ENCODE peak calls at places on chromosomes 12 and 14, in seven cellular contexts. A is fibroblast of pulmonary artery; U is RWPE2; N is A673; B is CD8-positive, alpha-beta T cell; Y is BJ; R is endodermal cell. T is an unnamed sample.

GRCh38 chr12:132194556-132194955 is 50.3 kb downstream of the NOC4L start:
- DNase-seq in B (no peak), N (no peak), A (no peak), Y (no peak), R (no peak), U (no peak), T (no peak)

GRCh38 chr12:2432856-2433255 is 361.9 kb upstream of the FKBP4 start:
- DNase-seq in U (no peak), A (no peak), Y (no peak), B (no peak), R (no peak), N (no peak), T (no peak)

GRCh38 chr14:76091036-76091435 is 60.7 kb upstream of the GPATCH2L start:
- DNase-seq in A (peak), Y (no peak), N (no peak), R (peak), U (no peak), B (no peak), T (peak)

GRCh38 chr14:74510211-74510931 is 16.8 kb downstream of the ISCA2 start:
- DNase-seq in Y (no peak), A (peak), U (peak), B (no peak), N (no peak), R (peak), T (peak)

GRCh38 chr12:77299001-77299400 is 233.6 kb upstream of the E2F7 start:
- DNase-seq in R (no peak), N (no peak), Y (peak), A (no peak), U (no peak), B (no peak), T (peak)

GRCh38 chr12:76863811-76864210 is 15.0 kb downstream of the CSRP2 start:
- DNase-seq in A (no peak), R (no peak), B (no peak), Y (no peak), N (no peak), U (no peak), T (no peak)

GRCh38 chr14:101845496-101845895 is 84.0 kb downstream of the PPP2R5C start:
- DNase-seq in Y (no peak), U (no peak), A (no peak), N (no peak), B (no peak), R (no peak), T (no peak)

GRCh38 chr12:79183003-79183402 is 318.4 kb downstream of the SYT1 start:
- DNase-seq in N (peak), A (no peak), B (no peak), R (no peak), U (no peak), Y (no peak), T (peak)

GRCh38 chr14:68295316-68295816 is 475.8 kb downstream of the RAD51B start:
- DNase-seq in Y (no peak), B (no peak), U (no peak), R (peak), A (peak), N (no peak), T (peak)

GRCh38 chr12:1216560-1216959 is 225.5 kb downstream of the ERC1 start:
- DNase-seq in B (no peak), U (no peak), R (no peak), N (no peak), Y (no peak), A (no peak), T (no peak)

GRCh38 chr12:125069616-125070015 is 4.4 kb downstream of the AACS start:
- DNase-seq in R (no peak), A (no peak), N (no peak), U (no peak), Y (no peak), B (no peak), T (no peak)

GRCh38 chr12:27866382-27867101 is 86.5 kb upstream of the MANSC4 start:
- DNase-seq in A (peak), N (peak), Y (no peak), B (no peak), U (no peak), R (no peak), T (peak)

GRCh38 chr12:50215033-50215432 is 47.9 kb upstream of the CERS5 start:
- DNase-seq in A (peak), N (no peak), U (no peak), R (no peak), B (no peak), Y (no peak), T (peak)

GRCh38 chr12:2607881-2608607 is 186.7 kb upstream of the FKBP4 start:
- DNase-seq in A (no peak), Y (no peak), B (no peak), N (no peak), U (no peak), R (no peak), T (peak)

GRCh38 chr12:56084958-56085543 is 5.1 kb downstream of the ERBB3 start:
- DNase-seq in N (peak), U (no peak), A (no peak), B (no peak), R (peak), Y (no peak), T (peak)

GRCh38 chr12:122082621-122083356 is 4.2 kb downstream of the MLXIP start:
- DNase-seq in U (no peak), R (no peak), A (no peak), Y (no peak), N (no peak), B (no peak), T (no peak)

GRCh38 chr14:98754343-98755025 is 517.5 kb downstream of the BCL11B start:
- DNase-seq in Y (no peak), R (no peak), A (no peak), B (no peak), N (peak), U (no peak), T (no peak)

GRCh38 chr14:56172074-56172473 is 53.9 kb downstream of the PELI2 start:
- DNase-seq in N (no peak), U (no peak), Y (no peak), B (no peak), R (no peak), A (no peak), T (no peak)

GRCh38 chr14:34538871-34539406 is 562 bp downstream of the EAPP start:
- DNase-seq in U (no peak), B (no peak), R (no peak), N (no peak), Y (no peak), A (no peak), T (no peak)

GRCh38 chr14:61107896-61108295 is 126.9 kb downstream of the SLC38A6 start:
- DNase-seq in U (no peak), R (no peak), Y (no peak), N (no peak), B (no peak), A (no peak), T (no peak)

GRCh38 chr12:171743-172705 is 41.9 kb downstream of the SLC6A12 start:
- DNase-seq in N (no peak), B (no peak), Y (no peak), U (no peak), R (no peak), A (no peak), T (no peak)

GRCh38 chr14:54002653-54003052 is 46.0 kb upstream of the BMP4 start:
- DNase-seq in B (no peak), R (no peak), A (peak), N (no peak), Y (peak), U (no peak), T (peak)

GRCh38 chr14:59688224-59689170 is 111.9 kb upstream of the CCDC175 start:
- DNase-seq in N (peak), A (peak), Y (no peak), U (no peak), B (no peak), R (peak), T (peak)

GRCh38 chr12:48677782-48678181 is 4.3 kb downstream of the KANSL2 start:
- DNase-seq in B (no peak), N (no peak), R (no peak), U (no peak), A (no peak), Y (no peak), T (peak)
- H3K4me3 ChIP-seq in B (no peak), N (no peak), R (peak), U (no peak), A (no peak), Y (no peak), T (peak)

GRCh38 chr12:75603475-75603874 is 92.1 kb upstream of the KRR1 start:
- DNase-seq in Y (no peak), U (no peak), B (no peak), R (no peak), N (no peak), A (peak), T (peak)

GRCh38 chr12:75606146-75606545 is 94.7 kb upstream of the KRR1 start:
- DNase-seq in U (no peak), A (peak), R (no peak), Y (no peak), B (no peak), N (no peak), T (no peak)

GRCh38 chr12:75611041-75611440 is 99.6 kb upstream of the KRR1 start:
- DNase-seq in Y (no peak), R (peak), N (peak), A (no peak), U (no peak), B (no peak), T (no peak)

GRCh38 chr12:75602111-75602510 is 90.7 kb upstream of the KRR1 start:
- DNase-seq in A (no peak), Y (no peak), N (peak), R (no peak), U (no peak), B (no peak), T (no peak)

DNA sequence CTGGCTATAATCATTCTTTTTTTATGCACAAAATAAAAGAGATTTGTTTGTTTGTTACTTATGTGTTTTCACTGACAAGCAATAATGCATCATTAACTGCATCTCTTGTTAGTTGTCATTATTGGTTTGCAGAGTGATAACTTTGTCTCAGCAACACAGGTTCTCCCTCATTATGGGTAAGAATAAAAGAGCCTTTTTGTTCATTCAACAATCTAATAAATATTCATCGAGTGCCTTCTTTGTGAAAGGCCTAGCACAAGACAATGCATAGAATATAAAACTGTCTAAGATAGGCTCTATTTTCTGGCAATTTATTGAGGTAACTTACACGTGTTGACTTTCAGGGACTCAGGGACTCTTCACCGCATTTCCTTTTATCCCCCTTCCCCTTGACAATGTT is 95.5 kb upstream of the KRR1 start:
- DNase-seq in U (no peak), R (no peak), N (no peak), B (no peak), A (no peak), Y (no peak), T (no peak)
- TF ChIP-seq CTCF in U (no peak), R (no peak), N (no peak), B (no peak), A (no peak), Y (no peak), T (no peak)

DNA sequence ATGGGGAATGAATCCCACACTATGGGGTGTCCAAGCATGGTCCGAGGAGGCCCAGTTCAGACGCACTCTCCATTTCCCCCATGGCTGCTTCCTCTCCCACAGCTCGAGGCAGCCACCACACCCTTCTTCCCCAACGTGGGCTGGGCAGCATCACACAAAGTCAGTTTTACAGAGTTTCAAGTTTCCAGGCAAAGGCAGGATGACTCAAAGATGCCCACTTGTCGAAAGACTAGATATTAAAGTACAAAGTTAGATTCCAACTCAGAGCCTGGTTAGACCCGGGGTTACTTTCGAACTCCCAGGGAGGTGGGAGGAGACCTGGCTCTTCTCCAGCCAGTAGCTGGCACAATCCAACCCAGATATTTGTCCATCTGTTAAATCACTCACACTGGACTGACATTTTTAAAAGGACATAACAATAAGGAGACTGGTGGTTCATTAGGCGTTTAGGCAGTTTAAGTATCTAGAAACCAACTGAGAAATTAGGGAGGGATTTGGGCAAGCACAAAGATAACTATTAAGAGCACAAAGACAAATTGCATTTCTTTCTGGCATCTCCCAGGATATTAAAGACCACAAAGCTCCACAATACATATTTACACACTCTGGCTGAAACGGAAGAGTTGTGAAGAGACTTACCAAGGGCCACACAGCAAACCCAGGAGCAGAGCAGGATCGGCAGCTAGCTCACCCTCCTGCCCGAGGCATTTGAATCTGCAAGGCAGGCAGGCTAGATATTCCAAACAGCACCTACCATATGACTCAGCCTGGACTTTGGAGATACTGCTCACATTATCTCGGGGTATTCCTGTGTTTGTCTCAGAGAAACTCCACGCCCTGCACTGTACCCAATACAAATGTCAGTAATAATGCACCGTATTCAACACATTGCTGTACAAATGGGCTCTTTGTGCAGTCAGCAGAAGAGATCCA is 34.8 kb downstream of the TMCC3 start:
- DNase-seq in R (no peak), N (peak), Y (no peak), U (no peak), B (no peak), A (peak), T (peak)
- H3K4me3 ChIP-seq in R (no peak), N (no peak), Y (no peak), U (peak), B (no peak), A (peak), T (no peak)

GRCh38 chr12:85955127-85955526 is 81.0 kb downstream of the NTS start:
- DNase-seq in Y (no peak), N (peak), U (no peak), B (no peak), A (peak), R (no peak), T (peak)
- TF ChIP-seq CTCF in Y (no peak), N (peak), U (peak), B (no peak), A (peak), R (peak), T (peak)

DNA sequence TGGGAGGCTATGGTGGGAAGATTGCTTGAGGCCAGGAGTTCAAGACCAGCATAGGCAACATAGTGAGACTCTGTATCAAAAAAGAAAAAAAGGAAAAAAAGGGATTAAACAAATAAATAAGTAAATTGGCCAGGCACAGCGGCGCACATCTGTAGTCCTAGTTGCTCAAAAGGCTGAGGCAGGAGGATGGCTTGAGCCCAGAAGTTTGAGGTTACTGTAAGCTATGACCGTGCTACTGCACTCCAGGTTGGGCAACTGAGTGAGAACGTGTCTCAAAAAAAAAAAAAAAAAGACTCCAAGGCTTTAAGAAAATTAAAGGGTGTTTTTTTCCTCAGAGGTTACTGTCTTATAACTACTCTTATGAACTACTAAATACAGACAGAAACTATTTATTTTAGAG is 11.7 kb downstream of the BEST3 start:
- DNase-seq in Y (no peak), U (no peak), N (no peak), R (no peak), A (peak), B (no peak), T (peak)
- H3K4me3 ChIP-seq in Y (no peak), U (no peak), N (no peak), R (no peak), A (no peak), B (no peak), T (no peak)

GRCh38 chr12:6570264-6570887 is 2.3 kb upstream of the NOP2 start:
- DNase-seq in N (peak), R (peak), Y (no peak), U (no peak), A (peak), B (no peak), T (peak)
- TF ChIP-seq CTCF in N (peak), R (peak), Y (peak), U (peak), A (peak), B (peak), T (peak)

DNA sequence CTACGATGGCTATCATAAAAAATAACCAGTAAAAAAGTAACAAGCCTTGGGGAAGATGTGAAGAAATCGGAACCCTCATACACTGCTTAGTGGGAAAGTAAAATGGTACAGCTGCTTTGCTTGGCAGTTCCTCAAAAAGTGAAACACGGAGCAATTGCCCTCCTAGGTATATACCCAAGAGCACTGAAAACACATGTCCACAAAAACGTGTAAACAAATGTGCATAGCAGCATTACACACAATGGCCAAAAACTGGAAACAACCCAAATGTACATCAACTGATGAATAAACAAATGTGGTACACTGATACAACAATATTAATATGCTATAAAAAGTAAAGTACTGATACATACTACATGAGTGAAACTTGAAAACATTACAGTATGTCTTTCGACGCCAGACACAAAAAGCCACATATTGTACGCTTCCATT is 1.2 kb downstream of the SLC41A2 start:
- DNase-seq in Y (no peak), B (no peak), R (no peak), N (no peak), A (peak), U (no peak), T (no peak)
- H3K4me3 ChIP-seq in Y (peak), B (no peak), R (no peak), N (no peak), A (peak), U (no peak), T (peak)

DNA sequence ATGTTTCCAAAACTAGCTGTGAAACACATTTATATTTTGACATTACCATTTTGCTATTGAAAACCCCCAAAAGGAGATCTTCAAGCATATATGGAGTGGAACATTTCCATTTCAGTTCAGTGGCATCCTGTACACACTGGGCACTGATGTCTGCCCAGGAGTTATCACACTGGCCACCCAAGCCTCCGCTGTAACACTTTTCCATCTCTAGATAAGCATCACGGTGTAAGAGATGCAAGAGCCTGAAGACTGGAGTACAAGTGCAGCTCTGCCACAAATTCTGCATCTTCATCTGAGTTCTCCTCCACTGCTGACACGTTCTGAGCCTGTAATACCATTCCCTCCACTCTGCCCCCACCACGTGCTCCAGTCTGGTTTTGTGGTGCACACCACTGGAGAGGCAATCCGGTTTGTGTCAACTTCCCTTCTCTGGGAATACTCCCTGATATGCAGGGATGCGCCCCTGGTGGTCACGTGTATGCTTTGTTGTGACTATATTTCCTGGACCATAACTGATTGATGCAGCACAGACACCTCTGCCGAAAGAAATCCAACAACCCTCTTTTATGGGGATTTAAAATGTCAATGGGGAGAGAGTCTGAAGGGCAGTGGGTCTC is 12.7 kb downstream of the SPTLC2 start:
- DNase-seq in A (peak), U (no peak), N (peak), B (no peak), Y (no peak), R (no peak), T (no peak)
- TF ChIP-seq CTCF in A (peak), U (peak), N (peak), B (no peak), Y (peak), R (peak), T (peak)

DNA sequence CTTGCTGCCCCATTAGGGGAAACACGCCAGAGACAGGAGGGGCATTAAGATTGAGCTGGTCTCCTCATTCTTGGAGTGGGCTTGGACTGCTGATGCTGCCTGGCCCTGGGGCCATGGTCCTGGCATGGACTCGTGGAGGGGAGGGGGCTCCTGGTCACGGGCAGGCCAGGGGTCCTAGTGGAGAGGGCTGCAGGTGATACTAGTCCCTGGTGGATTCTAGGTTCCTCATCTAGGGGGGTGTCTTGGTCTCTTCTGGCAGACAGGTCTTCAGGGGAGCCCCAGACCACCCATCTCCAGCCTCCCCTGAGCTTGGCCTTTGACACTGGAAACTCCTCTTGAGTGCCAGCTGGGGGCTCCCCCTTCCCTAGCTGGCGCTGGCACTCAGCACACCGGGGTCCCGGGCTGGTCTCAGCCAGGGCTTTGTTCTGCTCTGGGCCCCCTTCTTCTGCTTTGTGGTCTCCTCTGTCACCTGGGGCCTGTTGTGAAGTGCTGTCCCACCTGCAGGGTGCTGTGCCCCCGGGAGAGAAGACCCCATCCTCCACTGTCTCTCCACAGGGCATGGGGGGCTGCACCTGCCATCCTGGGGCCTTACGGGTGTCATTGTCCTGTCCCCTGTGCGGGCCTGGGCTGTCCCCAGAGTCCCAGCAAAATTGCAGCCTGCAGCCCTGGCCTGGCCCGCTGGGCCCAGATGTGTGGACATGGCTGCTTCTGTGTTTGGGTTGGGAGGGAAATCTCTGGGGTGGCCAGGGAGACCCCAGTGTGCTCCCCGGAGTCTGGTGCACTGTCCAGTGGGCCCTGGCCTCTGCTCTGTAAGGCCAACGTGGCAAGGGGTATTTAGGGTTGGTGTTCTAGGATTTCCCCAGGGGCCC is 2.3 kb downstream of the KIF26A start:
- DNase-seq in R (peak), Y (no peak), A (no peak), U (peak), N (no peak), B (no peak), T (no peak)
- H3K4me3 ChIP-seq in R (peak), Y (no peak), A (no peak), U (no peak), N (peak), B (no peak), T (no peak)